ENCODE peak calls at places on chromosomes 6 and 20, in five cellular contexts. S is stomach; M is DMS153; Y is Right ventricle myocardium superior; C is stimulated activated naive CD4-positive, alpha-beta T cell treated with Interleukin-2 at 50 U/mL for 16 hours. B is an unnamed sample.

GRCh38 chr6:5671604-5672559 is 334.8 kb downstream of the NRN1 start:
- DNase-seq in S (no peak), M (no peak), Y (no peak), C (no peak), B (no peak)

GRCh38 chr20:23009636-23010035 is 25.5 kb upstream of the SSTR4 start:
- DNase-seq in S (peak; percentile 64), M (no peak), Y (no peak), C (no peak), B (no peak)

GRCh38 chr20:10547276-10548114 is 112.4 kb downstream of the SLX4IP start:
- DNase-seq in S (no peak), M (no peak), Y (no peak), C (no peak), B (no peak)

GRCh38 chr6:142373268-142374089 is 71.7 kb downstream of the ADGRG6 start:
- DNase-seq in S (no peak), M (no peak), Y (no peak), C (no peak), B (no peak)

GRCh38 chr6:169158750-169159149 is 94.9 kb downstream of the THBS2 start:
- DNase-seq in S (no peak), M (no peak), Y (no peak), C (no peak), B (no peak)

GRCh38 chr20:25470045-25470444 is 62.6 kb downstream of the GINS1 start:
- DNase-seq in S (peak; percentile 32), M (peak; percentile 2), Y (no peak), C (no peak), B (no peak)

GRCh38 chr6:32830017-32830416 is 8.5 kb downstream of the TAP2 start:
- DNase-seq in S (no peak), M (no peak), Y (no peak), C (no peak), B (no peak)

GRCh38 chr6:56699066-56699654 is 56.5 kb upstream of the DST start:
- DNase-seq in S (no peak), M (no peak), Y (no peak), C (no peak), B (peak; percentile 13)

GRCh38 chr20:49768204-49769124 is 44.2 kb upstream of the SLC9A8 start:
- DNase-seq in S (peak; percentile 73), M (peak; percentile 69), Y (no peak), C (no peak), B (no peak)

GRCh38 chr6:111872521-111873177 is 603 bp downstream of the FYN start:
- DNase-seq in S (no peak), M (no peak), Y (peak; percentile 66), C (peak; percentile 74), B (peak; percentile 42)

GRCh38 chr6:144741659-144742058 is 456.5 kb downstream of the UTRN start:
- DNase-seq in S (no peak), M (peak; percentile 43), Y (no peak), C (no peak), B (peak; percentile 34)

GRCh38 chr6:119313937-119314893 is 35.3 kb downstream of the MAN1A1 start:
- DNase-seq in S (no peak), M (no peak), Y (no peak), C (no peak), B (no peak)

GRCh38 chr6:30647802-30648460 is 998 bp downstream of the C6orf136 start:
- DNase-seq in S (no peak), M (peak; percentile 15), Y (no peak), C (no peak), B (peak; percentile 58)

GRCh38 chr20:58752565-58752964 is 60.0 kb downstream of the NPEPL1 start:
- DNase-seq in S (peak; percentile 22), M (no peak), Y (no peak), C (no peak), B (no peak)

GRCh38 chr6:141550471-141550870 is 582.3 kb upstream of the GJE1 start:
- DNase-seq in S (no peak), M (no peak), Y (no peak), C (no peak), B (no peak)

GRCh38 chr6:165306955-165307354 is 2.5 kb downstream of the C6orf118 start:
- DNase-seq in S (no peak), M (no peak), Y (no peak), C (no peak), B (no peak)

GRCh38 chr6:35392111-35392702 is 49.8 kb downstream of the PPARD start:
- DNase-seq in S (peak; percentile 95), M (peak; percentile 72), Y (peak; percentile 50), C (no peak), B (peak; percentile 72)

B was measured in NCI-H2081.